ENCODE peak calls at places on chromosome 7, in ten cellular contexts. One of them, this sample, is unnamed.

GRCh38 chr7:919114-919442 is 35.4 kb downstream of the ADAP1 start:
- DNase-seq in stomach: no peak
- DNase-seq in neural progenitor cell: no peak
- DNase-seq in mesenteric fat pad: peak
- DNase-seq in NCI-H446: no peak
- DNase-seq in lower lobe of right lung: peak
- DNase-seq in D341Med: no peak
- DNase-seq in iris pigment epithelial cell: no peak
- DNase-seq in posterior cingulate gyrus: peak
- DNase-seq in activated CD4-positive, alpha-beta T cell treated with anti-CD3 and anti-CD28 coated beads, Interleukin-2, amount 50 U/mL, for 1 hour: no peak
- DNase-seq in this sample: peak

GRCh38 chr7:6268909-6269306 is 3.5 kb downstream of the CYTH3 start:
- DNase-seq in neural progenitor cell: no peak
- DNase-seq in NCI-H446: no peak
- DNase-seq in lower lobe of right lung: no peak
- DNase-seq in iris pigment epithelial cell: no peak
- DNase-seq in posterior cingulate gyrus: no peak
- DNase-seq in stomach: peak
- DNase-seq in activated CD4-positive, alpha-beta T cell treated with anti-CD3 and anti-CD28 coated beads, Interleukin-2, amount 50 U/mL, for 1 hour: no peak
- DNase-seq in mesenteric fat pad: no peak
- DNase-seq in D341Med: no peak
- DNase-seq in this sample: no peak

GRCh38 chr7:332646-333398 is 42.9 kb downstream of the FOXL3 start:
- DNase-seq in neural progenitor cell: peak
- DNase-seq in activated CD4-positive, alpha-beta T cell treated with anti-CD3 and anti-CD28 coated beads, Interleukin-2, amount 50 U/mL, for 1 hour: peak
- DNase-seq in D341Med: peak
- DNase-seq in posterior cingulate gyrus: peak
- DNase-seq in iris pigment epithelial cell: peak
- DNase-seq in lower lobe of right lung: peak
- DNase-seq in mesenteric fat pad: no peak
- DNase-seq in stomach: peak
- DNase-seq in NCI-H446: no peak
- DNase-seq in this sample: peak

GRCh38 chr7:138857728-138858127 is 59.7 kb upstream of the ATP6V0A4 start:
- DNase-seq in mesenteric fat pad: no peak
- DNase-seq in iris pigment epithelial cell: no peak
- DNase-seq in lower lobe of right lung: no peak
- DNase-seq in NCI-H446: no peak
- DNase-seq in D341Med: no peak
- DNase-seq in stomach: no peak
- DNase-seq in activated CD4-positive, alpha-beta T cell treated with anti-CD3 and anti-CD28 coated beads, Interleukin-2, amount 50 U/mL, for 1 hour: no peak
- DNase-seq in neural progenitor cell: no peak
- DNase-seq in posterior cingulate gyrus: no peak
- DNase-seq in this sample: no peak

GRCh38 chr7:124907490-124907889 is 22.1 kb downstream of the POT1 start:
- DNase-seq in lower lobe of right lung: no peak
- DNase-seq in D341Med: no peak
- DNase-seq in stomach: no peak
- DNase-seq in iris pigment epithelial cell: peak
- DNase-seq in posterior cingulate gyrus: no peak
- DNase-seq in mesenteric fat pad: no peak
- DNase-seq in activated CD4-positive, alpha-beta T cell treated with anti-CD3 and anti-CD28 coated beads, Interleukin-2, amount 50 U/mL, for 1 hour: no peak
- DNase-seq in NCI-H446: no peak
- DNase-seq in neural progenitor cell: no peak
- DNase-seq in this sample: no peak

GRCh38 chr7:158991824-158992621 is 135.7 kb downstream of the DYNC2I1 start:
- DNase-seq in posterior cingulate gyrus: no peak
- DNase-seq in iris pigment epithelial cell: no peak
- DNase-seq in stomach: no peak
- DNase-seq in mesenteric fat pad: no peak
- DNase-seq in lower lobe of right lung: peak
- DNase-seq in neural progenitor cell: no peak
- DNase-seq in NCI-H446: no peak
- DNase-seq in D341Med: no peak
- DNase-seq in activated CD4-positive, alpha-beta T cell treated with anti-CD3 and anti-CD28 coated beads, Interleukin-2, amount 50 U/mL, for 1 hour: no peak
- DNase-seq in this sample: no peak

GRCh38 chr7:111990597-111990996 is 215.6 kb downstream of the DOCK4 start:
- DNase-seq in D341Med: no peak
- DNase-seq in NCI-H446: no peak
- DNase-seq in posterior cingulate gyrus: no peak
- DNase-seq in iris pigment epithelial cell: no peak
- DNase-seq in lower lobe of right lung: no peak
- DNase-seq in neural progenitor cell: peak
- DNase-seq in activated CD4-positive, alpha-beta T cell treated with anti-CD3 and anti-CD28 coated beads, Interleukin-2, amount 50 U/mL, for 1 hour: no peak
- DNase-seq in mesenteric fat pad: no peak
- DNase-seq in stomach: no peak
- DNase-seq in this sample: no peak

GRCh38 chr7:119964640-119965542 is 308.1 kb upstream of the KCND2 start:
- DNase-seq in neural progenitor cell: no peak
- DNase-seq in D341Med: no peak
- DNase-seq in NCI-H446: no peak
- DNase-seq in activated CD4-positive, alpha-beta T cell treated with anti-CD3 and anti-CD28 coated beads, Interleukin-2, amount 50 U/mL, for 1 hour: no peak
- DNase-seq in iris pigment epithelial cell: peak
- DNase-seq in posterior cingulate gyrus: no peak
- DNase-seq in mesenteric fat pad: no peak
- DNase-seq in stomach: no peak
- DNase-seq in lower lobe of right lung: no peak
- DNase-seq in this sample: no peak

GRCh38 chr7:40586197-40586596 is 451.4 kb downstream of the SUGCT start:
- DNase-seq in activated CD4-positive, alpha-beta T cell treated with anti-CD3 and anti-CD28 coated beads, Interleukin-2, amount 50 U/mL, for 1 hour: no peak
- DNase-seq in neural progenitor cell: no peak
- DNase-seq in iris pigment epithelial cell: peak
- DNase-seq in stomach: no peak
- DNase-seq in NCI-H446: no peak
- DNase-seq in posterior cingulate gyrus: no peak
- DNase-seq in D341Med: no peak
- DNase-seq in mesenteric fat pad: no peak
- DNase-seq in lower lobe of right lung: no peak
- DNase-seq in this sample: no peak

GRCh38 chr7:121041516-121042148 is 53.1 kb downstream of the CPED1 start:
- DNase-seq in NCI-H446: no peak
- DNase-seq in stomach: no peak
- DNase-seq in posterior cingulate gyrus: no peak
- DNase-seq in D341Med: no peak
- DNase-seq in mesenteric fat pad: no peak
- DNase-seq in activated CD4-positive, alpha-beta T cell treated with anti-CD3 and anti-CD28 coated beads, Interleukin-2, amount 50 U/mL, for 1 hour: no peak
- DNase-seq in neural progenitor cell: no peak
- DNase-seq in lower lobe of right lung: no peak
- DNase-seq in iris pigment epithelial cell: peak
- DNase-seq in this sample: no peak

GRCh38 chr7:2809903-2810628 is 34.0 kb downstream of the GNA12 start:
- DNase-seq in lower lobe of right lung: no peak
- DNase-seq in NCI-H446: no peak
- DNase-seq in D341Med: no peak
- DNase-seq in stomach: no peak
- DNase-seq in activated CD4-positive, alpha-beta T cell treated with anti-CD3 and anti-CD28 coated beads, Interleukin-2, amount 50 U/mL, for 1 hour: no peak
- DNase-seq in iris pigment epithelial cell: peak
- DNase-seq in mesenteric fat pad: no peak
- DNase-seq in posterior cingulate gyrus: no peak
- DNase-seq in neural progenitor cell: no peak
- DNase-seq in this sample: no peak